ENCODE peak calls at places on chromosome 10, in nine cellular contexts. U, N, B, H, P, Z, X, F and E are unnamed samples.

GRCh38 chr10:8006274-8006999 is 48.1 kb upstream of the GATA3 start:
- DNase-seq in B (no peak), U (no peak), N (no peak), F (no peak), Z (no peak), P (peak), X (no peak), H (no peak), E (no peak)

GRCh38 chr10:62063795-62064472 is 162.4 kb downstream of the ARID5B start:
- DNase-seq in N (no peak), X (no peak), Z (no peak), U (no peak), H (no peak), P (peak), B (peak), F (no peak), E (no peak)

GRCh38 chr10:104120061-104120460 is 1.9 kb upstream of the SFR1 start:
- DNase-seq in H (no peak), U (no peak), P (no peak), F (no peak), N (no peak), B (no peak), X (no peak), Z (no peak), E (no peak)

GRCh38 chr10:523925-524324 is 165.5 kb downstream of the DIP2C start:
- DNase-seq in H (no peak), U (no peak), P (no peak), X (no peak), F (no peak), Z (no peak), N (no peak), B (no peak), E (no peak)

GRCh38 chr10:77328272-77328816 is 309.3 kb downstream of the KCNMA1 start:
- DNase-seq in Z (no peak), N (peak), H (peak), P (peak), U (no peak), F (no peak), X (no peak), B (no peak), E (peak)

GRCh38 chr10:70849582-70850016 is 33.9 kb downstream of the SGPL1 start:
- DNase-seq in F (peak), B (peak), H (no peak), U (no peak), X (peak), N (no peak), Z (no peak), P (peak), E (no peak)

GRCh38 chr10:88672041-88672440 is 7.8 kb downstream of the LIPF start:
- DNase-seq in X (no peak), B (no peak), U (no peak), F (peak), P (no peak), N (no peak), H (no peak), Z (no peak), E (no peak)

GRCh38 chr10:116653885-116654284 is 33.1 kb downstream of the PNLIPRP2 start:
- DNase-seq in P (no peak), X (no peak), N (no peak), F (no peak), U (no peak), Z (no peak), B (no peak), H (no peak), E (no peak)

GRCh38 chr10:96244354-96244753 is 27.0 kb downstream of the BLNK start:
- DNase-seq in N (no peak), U (peak), H (no peak), Z (no peak), B (no peak), X (no peak), F (no peak), P (no peak), E (no peak)

GRCh38 chr10:58797356-58797755 is 284.7 kb downstream of the BICC1 start:
- DNase-seq in P (peak), H (no peak), X (no peak), U (no peak), F (no peak), N (no peak), Z (no peak), B (no peak), E (no peak)

GRCh38 chr10:112831826-112832225 is 118.2 kb upstream of the TCF7L2 start:
- DNase-seq in B (no peak), Z (no peak), P (no peak), U (no peak), H (no peak), F (no peak), X (no peak), N (no peak), E (no peak)

GRCh38 chr10:5813091-5813340 is 218 bp downstream of the GDI2 start:
- DNase-seq in X (no peak), F (no peak), P (no peak), B (no peak), H (no peak), N (no peak), Z (no peak), U (no peak), E (no peak)

GRCh38 chr10:113746188-113746950 is 5.1 kb upstream of the PLEKHS1 start:
- DNase-seq in X (peak), Z (peak), H (no peak), N (no peak), U (no peak), B (no peak), P (peak), F (no peak), E (no peak)

GRCh38 chr10:33521062-33521461 is 186.6 kb upstream of the NRP1 start:
- DNase-seq in U (no peak), N (no peak), Z (no peak), B (peak), F (no peak), X (no peak), P (peak), H (no peak), E (no peak)

GRCh38 chr10:21976280-21976679 is 27.2 kb downstream of the DNAJC1 start:
- DNase-seq in N (no peak), U (no peak), X (no peak), Z (no peak), P (no peak), F (no peak), H (no peak), B (no peak), E (no peak)

GRCh38 chr10:66455304-66455703 is 470.5 kb upstream of the LRRTM3 start:
- DNase-seq in Z (no peak), U (no peak), F (no peak), B (no peak), N (peak), H (no peak), X (peak), P (no peak), E (no peak)

GRCh38 chr10:97129666-97130065 is 56.1 kb downstream of the SLIT1 start:
- DNase-seq in B (no peak), U (no peak), X (no peak), H (no peak), N (no peak), Z (no peak), F (no peak), P (no peak), E (no peak)

GRCh38 chr10:102542800-102543418 is 39.1 kb downstream of the SUFU start:
- DNase-seq in H (no peak), F (peak), Z (no peak), X (no peak), P (peak), N (no peak), B (no peak), U (no peak), E (no peak)

GRCh38 chr10:30491832-30492530 is 58.0 kb downstream of the MAP3K8 start:
- DNase-seq in B (no peak), X (no peak), F (no peak), N (no peak), U (no peak), H (no peak), P (no peak), Z (no peak), E (no peak)

GRCh38 chr10:14296081-14296709 is 34.5 kb downstream of the FRMD4A start:
- DNase-seq in B (no peak), X (peak), P (no peak), F (no peak), Z (peak), N (no peak), U (no peak), H (no peak), E (peak)

GRCh38 chr10:55476129-55476528 is 675.1 kb upstream of the PCDH15 start:
- DNase-seq in B (no peak), N (no peak), P (no peak), F (no peak), H (no peak), X (no peak), U (no peak), Z (no peak), E (no peak)

GRCh38 chr10:11113156-11113555 is 95.5 kb downstream of the CELF2 start:
- DNase-seq in X (no peak), F (no peak), P (no peak), N (no peak), B (no peak), Z (no peak), H (no peak), U (no peak), E (no peak)
- TF ChIP-seq CTCF in X (no peak), F (peak), P (peak), N (peak), B (peak), Z (no peak), H (peak), U (peak), E (peak)

DNA sequence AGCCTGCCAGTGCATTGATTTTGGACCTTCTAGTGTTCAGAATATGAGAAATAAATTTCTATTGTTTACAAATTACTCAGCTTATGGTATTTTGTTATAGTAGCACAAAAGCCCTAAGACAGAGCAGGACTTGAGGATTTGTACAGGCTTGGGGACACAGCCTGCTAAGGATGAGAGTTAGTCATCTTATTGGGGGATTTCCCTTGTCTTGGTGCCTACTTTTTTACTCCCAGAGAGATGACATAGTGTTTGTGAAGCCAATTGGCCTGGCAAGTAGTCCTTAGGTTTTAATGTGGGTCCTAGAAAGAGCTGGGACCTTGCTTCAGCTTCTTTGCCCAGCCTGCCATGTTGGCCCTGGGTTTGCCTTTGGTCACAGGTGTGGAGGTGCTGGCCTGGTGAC is 364.0 kb downstream of the REEP3 start:
- DNase-seq in F (no peak), H (no peak), Z (no peak), P (no peak), X (no peak), U (no peak), B (no peak), N (no peak), E (no peak)
- TF ChIP-seq CTCF in F (no peak), H (no peak), Z (no peak), P (no peak), X (no peak), U (no peak), B (no peak), N (no peak), E (no peak)

GRCh38 chr10:118775478-118775877 is 20.7 kb upstream of the CACUL1 start:
- DNase-seq in H (no peak), X (no peak), F (no peak), B (no peak), N (no peak), U (no peak), P (no peak), Z (no peak), E (no peak)
- TF ChIP-seq CTCF in H (peak), X (no peak), F (no peak), B (no peak), N (no peak), U (peak), P (no peak), Z (peak), E (no peak)

GRCh38 chr10:3486346-3487065 is 298.5 kb downstream of the KLF6 start:
- DNase-seq in Z (no peak), B (no peak), N (no peak), H (peak), X (no peak), F (no peak), U (no peak), P (no peak), E (peak)

GRCh38 chr10:3485287-3485686 is 299.7 kb downstream of the KLF6 start:
- DNase-seq in B (no peak), F (no peak), N (no peak), H (no peak), Z (no peak), P (no peak), U (no peak), X (no peak), E (no peak)

GRCh38 chr10:3482200-3482993 is 302.6 kb downstream of the KLF6 start:
- DNase-seq in U (no peak), X (peak), H (peak), F (peak), Z (no peak), N (no peak), B (peak), P (peak), E (peak)

GRCh38 chr10:3487228-3487627 is 297.8 kb downstream of the KLF6 start:
- DNase-seq in B (no peak), Z (no peak), P (no peak), X (no peak), N (no peak), U (no peak), F (no peak), H (no peak), E (no peak)

DNA sequence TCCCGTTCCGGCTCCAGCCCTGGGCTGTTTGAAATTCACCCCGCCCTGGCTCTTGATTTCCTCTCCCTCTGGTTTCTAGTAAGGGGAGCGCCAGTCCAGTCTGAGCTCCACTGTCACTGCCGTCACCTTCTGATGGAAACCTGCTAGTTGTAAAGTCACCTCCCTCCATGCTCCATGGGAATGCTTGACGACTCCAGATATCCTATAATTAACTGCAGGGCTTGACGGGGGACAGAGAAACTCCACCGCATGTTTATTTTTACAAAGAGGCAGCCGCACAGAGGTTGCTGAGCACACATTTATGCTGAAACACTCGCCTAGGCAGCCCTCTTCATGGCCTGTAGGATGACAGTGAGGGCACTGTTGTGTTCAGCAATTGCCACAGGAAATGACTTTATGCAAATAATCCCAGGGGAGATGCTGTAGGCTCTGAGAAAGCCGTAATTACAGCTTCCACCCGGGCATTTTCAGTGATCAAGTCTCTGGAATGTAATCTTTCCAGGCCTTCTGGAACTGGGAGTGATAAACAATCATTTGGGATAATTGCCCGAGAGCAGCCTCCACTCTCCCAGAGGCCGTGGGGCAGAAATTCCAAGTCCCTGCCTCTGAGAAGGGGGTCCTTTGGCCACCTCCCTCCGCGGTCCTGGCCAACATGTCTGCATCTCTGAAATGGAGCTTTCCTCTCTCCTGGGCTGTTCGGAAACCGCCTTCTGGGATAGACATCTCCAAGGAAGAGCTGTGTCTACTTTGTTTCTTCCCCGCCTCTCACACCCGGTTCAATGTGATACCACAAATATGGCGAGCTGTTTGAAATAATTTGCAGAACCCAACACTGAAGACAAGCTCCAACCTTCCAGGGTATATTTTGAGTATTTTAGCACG is 300.5 kb downstream of the KLF6 start:
- DNase-seq in N (no peak), U (no peak), Z (no peak), B (no peak), X (peak), H (no peak), P (peak), F (no peak), E (no peak)
- TF ChIP-seq CTCF in N (no peak), U (no peak), Z (no peak), B (no peak), X (no peak), H (no peak), P (no peak), F (no peak), E (no peak)

DNA sequence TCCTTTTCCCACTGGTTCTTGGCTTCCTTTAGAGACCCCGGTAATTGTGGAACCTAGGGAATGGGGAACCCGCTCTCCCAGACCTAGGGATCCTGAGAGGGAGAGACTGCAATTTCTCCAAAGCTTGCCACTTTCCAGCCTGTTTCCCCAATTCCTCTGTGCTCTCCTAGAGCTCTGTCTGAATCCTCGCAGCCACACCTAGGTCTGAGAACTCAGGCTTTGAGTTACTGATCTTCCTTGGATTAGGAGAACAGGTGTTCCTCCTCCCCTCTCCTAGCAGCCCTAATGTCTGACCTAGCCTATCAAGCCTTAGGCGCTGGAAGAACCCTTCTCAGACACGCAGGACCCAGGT is 20.0 kb downstream of the WNT8B start:
- DNase-seq in B (no peak), X (no peak), U (no peak), F (no peak), Z (no peak), H (no peak), N (no peak), P (no peak), E (no peak)
- TF ChIP-seq CTCF in B (no peak), X (no peak), U (no peak), F (no peak), Z (no peak), H (no peak), N (no peak), P (no peak), E (peak)

DNA sequence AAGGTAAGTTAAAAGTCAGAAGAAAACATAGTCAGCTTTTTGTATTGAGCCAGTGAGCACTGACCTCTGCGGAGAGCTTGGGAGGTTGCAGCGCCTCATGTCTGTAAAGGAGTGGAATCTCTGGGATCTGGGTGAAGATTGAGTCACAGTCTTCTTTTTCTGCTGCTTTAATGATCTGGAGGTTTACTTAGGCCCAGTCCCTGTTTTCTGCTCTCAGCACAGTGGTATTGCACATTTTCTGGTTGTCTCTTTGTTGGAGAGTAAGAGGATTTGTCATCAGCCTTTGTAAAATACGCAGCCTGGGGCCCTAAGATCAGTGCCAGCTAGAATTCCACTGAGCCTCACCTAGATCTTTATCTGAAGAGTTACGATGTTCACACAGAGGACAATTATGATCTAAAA is 58.3 kb upstream of the GJD4 start:
- DNase-seq in B (no peak), N (no peak), H (peak), X (peak), P (peak), Z (no peak), F (no peak), U (no peak), E (no peak)
- TF ChIP-seq CTCF in B (no peak), N (no peak), H (peak), X (peak), P (no peak), Z (no peak), F (peak), U (no peak), E (no peak)

DNA sequence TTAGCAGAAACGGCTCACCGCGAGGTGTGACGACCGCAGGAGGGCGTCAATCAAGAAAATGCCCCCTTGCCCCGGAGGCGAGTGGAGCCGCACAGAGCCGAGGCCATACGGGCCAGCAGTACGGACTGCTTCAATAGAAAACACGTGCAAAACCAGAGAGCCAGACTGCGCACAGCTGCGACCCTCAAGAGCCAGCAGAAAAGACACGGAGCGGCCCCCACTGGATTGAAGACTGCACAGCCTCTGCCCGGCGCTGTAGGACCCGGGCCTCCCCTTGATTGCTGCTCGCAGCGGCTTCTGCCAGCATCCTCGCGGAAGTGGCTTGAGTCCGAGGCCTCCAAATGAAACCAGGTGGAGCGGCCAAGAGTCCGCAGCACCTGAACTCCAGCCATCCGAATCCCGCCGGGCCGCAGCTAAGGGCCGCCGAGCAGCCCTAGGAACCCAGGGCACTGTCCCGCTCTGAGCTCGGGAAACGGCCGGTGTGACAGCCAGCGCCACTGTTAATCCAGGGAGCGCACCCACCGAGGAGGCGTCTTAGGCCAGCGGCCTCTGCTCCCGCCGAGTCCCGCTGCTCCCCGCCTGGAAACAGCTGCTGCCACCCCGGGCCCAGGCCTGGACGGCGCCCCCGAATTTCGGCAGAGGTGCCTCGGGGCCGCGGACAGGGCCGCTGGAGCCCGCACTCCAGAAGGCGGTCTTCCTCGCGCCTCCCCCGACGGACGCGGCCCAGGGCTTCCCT is 660 bp upstream of the HHEX start:
- DNase-seq in F (no peak), N (no peak), U (peak), H (peak), B (no peak), Z (peak), X (peak), P (no peak), E (peak)
- TF ChIP-seq CTCF in F (peak), N (no peak), U (peak), H (no peak), B (peak), Z (peak), X (peak), P (no peak), E (no peak)

GRCh38 chr10:101000602-101000991 is 989 bp downstream of the LZTS2 start:
- DNase-seq in X (no peak), F (no peak), P (no peak), N (peak), B (no peak), Z (no peak), H (no peak), U (no peak), E (no peak)

GRCh38 chr10:100997364-100998182 is 2.0 kb upstream of the LZTS2 start:
- DNase-seq in N (peak), X (peak), B (peak), U (peak), H (peak), Z (peak), P (peak), F (no peak), E (peak)

GRCh38 chr10:100998183-100998990 is 1.2 kb upstream of the LZTS2 start:
- DNase-seq in B (peak), F (no peak), P (peak), X (peak), Z (peak), H (peak), N (peak), U (peak), E (peak)

GRCh38 chr10:100999742-101000601 is at the start of gene LZTS2:
- DNase-seq in P (no peak), U (no peak), B (no peak), X (no peak), H (peak), Z (no peak), F (no peak), N (peak), E (peak)

GRCh38 chr10:100998991-100999741 is 442 bp upstream of the LZTS2 start:
- DNase-seq in P (peak), F (no peak), X (peak), H (peak), U (peak), B (peak), N (peak), Z (peak), E (peak)
- TF ChIP-seq CTCF in P (peak), F (peak), X (peak), H (peak), U (peak), B (peak), N (peak), Z (peak), E (peak)

GRCh38 chr10:119364941-119365340 is 157.6 kb downstream of the GRK5 start:
- DNase-seq in B (no peak), U (no peak), P (no peak), N (no peak), Z (no peak), X (no peak), F (no peak), H (no peak), E (no peak)
- TF ChIP-seq CTCF in B (no peak), U (no peak), P (peak), N (no peak), Z (no peak), X (peak), F (peak), H (no peak), E (no peak)

GRCh38 chr10:48523820-48524758 is 80.8 kb downstream of the ARHGAP22 start:
- DNase-seq in U (no peak), X (no peak), B (no peak), H (peak), Z (peak), N (no peak), P (peak), F (no peak), E (peak)
- TF ChIP-seq CTCF in U (peak), X (peak), B (peak), H (peak), Z (peak), N (peak), P (no peak), F (peak), E (peak)